ENCODE peak calls at places on chromosomes 2 and 18, in four cellular contexts. H is CD8-positive, alpha-beta memory T cell; R is foreskin fibroblast; C is K562. Z is an unnamed sample.

GRCh38 chr2:190627881-190628412 is 20.9 kb upstream of the NAB1 start:
- DNase-seq in H (peak), R (peak), C (no peak), Z (no peak)

GRCh38 chr2:88350641-88351601 is 101.6 kb downstream of the FOXI3 start:
- DNase-seq in C (peak), R (peak), H (peak), Z (peak)

GRCh38 chr2:111185496-111186022 is 64.8 kb downstream of the BCL2L11 start:
- DNase-seq in H (no peak), R (no peak), C (no peak), Z (no peak)

GRCh38 chr2:218859556-218859993 is at the start of gene WNT6:
- DNase-seq in C (peak), H (no peak), R (no peak), Z (peak)

GRCh38 chr2:142190805-142191204 is 60.0 kb upstream of the LRP1B start:
- DNase-seq in H (no peak), R (peak), C (no peak), Z (no peak)

GRCh38 chr2:223954401-223954800 is 2.9 kb upstream of the MRPL44 start:
- DNase-seq in H (no peak), C (no peak), R (peak), Z (no peak)

GRCh38 chr2:235561450-235561849 is 67.6 kb downstream of the AGAP1 start:
- DNase-seq in R (no peak), H (no peak), C (no peak), Z (no peak)

GRCh38 chr18:9516437-9517064 is 41.2 kb downstream of the RALBP1 start:
- DNase-seq in C (peak), R (peak), H (peak), Z (no peak)

GRCh38 chr2:149799296-149799695 is 211.7 kb upstream of the MMADHC start:
- DNase-seq in R (peak), C (no peak), H (no peak), Z (no peak)

GRCh38 chr2:238771193-238771592 is 76.7 kb upstream of the TWIST2 start:
- DNase-seq in R (peak), H (no peak), C (no peak), Z (no peak)

GRCh38 chr2:128314348-128315121 is 4.1 kb downstream of the HS6ST1 start:
- DNase-seq in H (no peak), R (no peak), C (no peak), Z (peak)

GRCh38 chr2:55885129-55885943 is 38.2 kb downstream of the EFEMP1 start:
- DNase-seq in R (peak), H (no peak), C (no peak), Z (no peak)

GRCh38 chr2:120176526-120176925 is 46.7 kb downstream of the TMEM185B start:
- DNase-seq in H (no peak), C (no peak), R (no peak), Z (no peak)

GRCh38 chr2:232611061-232611460 is 22.3 kb upstream of the EFHD1 start:
- DNase-seq in C (no peak), R (no peak), H (no peak), Z (no peak)

GRCh38 chr2:16080071-16080470 is 139.7 kb downstream of the MYCN start:
- DNase-seq in R (no peak), H (no peak), C (no peak), Z (no peak)

GRCh38 chr2:143463717-143464116 is 334.5 kb downstream of the ARHGAP15 start:
- DNase-seq in H (no peak), R (no peak), C (no peak), Z (no peak)

GRCh38 chr2:107091163-107091864 is 205.3 kb upstream of the ST6GAL2 start:
- DNase-seq in R (peak), H (no peak), C (no peak), Z (no peak)

GRCh38 chr2:59150430-59150829 is 909.3 kb upstream of the FANCL start:
- DNase-seq in C (no peak), R (peak), H (no peak), Z (no peak)

GRCh38 chr2:8457092-8457481 is 224.8 kb upstream of the ID2 start:
- DNase-seq in C (peak), H (no peak), R (no peak), Z (peak)

GRCh38 chr18:78138993-78139496 is 840.6 kb upstream of the SALL3 start:
- DNase-seq in C (no peak), R (no peak), H (no peak), Z (no peak)

Z was measured in sigmoid colon.